ENCODE peak calls at places on chromosome 10, in nine cellular contexts. W is AG04450, L is HCT116, M is A673, Z is endothelial cell of umbilical vein, H is Peyer's patch, R is lower leg skin, S is dorsolateral prefrontal cortex, N is esophagus squamous epithelium. O is an unnamed sample.

GRCh38 chr10:118412132-118412531 is 70.0 kb upstream of the FAM204A start:
- DNase-seq in R (no peak), L (no peak), Z (no peak), W (no peak), H (no peak), M (no peak), S (no peak), N (no peak), O (no peak)

GRCh38 chr10:110210663-110211454 is 3.5 kb downstream of the MXI1 start:
- DNase-seq in W (peak; percentile 94), L (peak; percentile 99), S (peak; percentile 98), R (peak; percentile 97), M (peak; percentile 98), N (peak; percentile 65), Z (peak; percentile 99), H (peak; percentile 99), O (peak; percentile 98)

GRCh38 chr10:6907877-6908530 is 327.9 kb upstream of the PRKCQ start:
- DNase-seq in S (no peak), H (no peak), M (no peak), Z (no peak), L (no peak), N (no peak), W (no peak), R (no peak), O (no peak)

GRCh38 chr10:105800626-105801025 is 1159.5 kb downstream of the SORCS3 start:
- DNase-seq in R (no peak), L (no peak), H (no peak), S (no peak), M (peak; percentile 98), W (no peak), N (no peak), Z (no peak), O (peak; percentile 56)

GRCh38 chr10:28853195-28853594 is 175.9 kb downstream of the BAMBI start:
- DNase-seq in H (no peak), W (no peak), M (no peak), L (no peak), R (no peak), Z (no peak), S (no peak), N (no peak), O (peak; percentile 16)

GRCh38 chr10:105352281-105352680 is 711.2 kb downstream of the SORCS3 start:
- DNase-seq in M (no peak), S (no peak), W (no peak), L (no peak), H (no peak), Z (no peak), R (no peak), N (no peak), O (no peak)

GRCh38 chr10:89759531-89759930 is 58.1 kb downstream of the KIF20B start:
- DNase-seq in R (no peak), M (no peak), S (no peak), N (no peak), Z (no peak), H (no peak), L (no peak), W (no peak), O (no peak)

GRCh38 chr10:15344876-15345285 is 26.2 kb downstream of the FAM171A1 start:
- DNase-seq in Z (peak; percentile 86), M (peak; percentile 87), H (no peak), N (no peak), L (no peak), W (no peak), S (no peak), R (no peak), O (peak; percentile 79)

GRCh38 chr10:133359554-133359971 is 1.7 kb upstream of the FUOM start:
- DNase-seq in S (no peak), H (peak; percentile 87), R (no peak), N (no peak), L (no peak), Z (no peak), W (no peak), M (no peak), O (no peak)

GRCh38 chr10:27745719-27746363 is at the start of gene MKX:
- DNase-seq in W (no peak), R (no peak), M (peak; percentile 53), N (no peak), L (no peak), S (no peak), H (peak; percentile 47), Z (peak; percentile 13), O (peak; percentile 50)

GRCh38 chr10:62744136-62744535 is 60.4 kb upstream of the ADO start:
- DNase-seq in H (no peak), L (no peak), Z (no peak), W (no peak), N (no peak), M (no peak), S (no peak), R (no peak), O (no peak)

GRCh38 chr10:50280049-50280448 is 28.7 kb upstream of the ASAH2 start:
- DNase-seq in S (no peak), Z (no peak), N (no peak), R (no peak), W (no peak), H (no peak), L (no peak), M (no peak), O (no peak)

GRCh38 chr10:50272531-50272930 is 21.2 kb upstream of the ASAH2 start:
- DNase-seq in M (no peak), R (no peak), N (no peak), Z (no peak), W (no peak), S (no peak), H (no peak), L (no peak), O (no peak)

GRCh38 chr10:50279489-50279888 is 28.2 kb upstream of the ASAH2 start:
- DNase-seq in R (no peak), M (no peak), S (no peak), W (no peak), N (no peak), H (no peak), L (no peak), Z (no peak), O (no peak)

GRCh38 chr10:50271564-50272250 is 20.4 kb upstream of the ASAH2 start:
- DNase-seq in Z (no peak), M (no peak), R (no peak), L (no peak), W (no peak), S (no peak), N (no peak), H (no peak), O (no peak)

DNA sequence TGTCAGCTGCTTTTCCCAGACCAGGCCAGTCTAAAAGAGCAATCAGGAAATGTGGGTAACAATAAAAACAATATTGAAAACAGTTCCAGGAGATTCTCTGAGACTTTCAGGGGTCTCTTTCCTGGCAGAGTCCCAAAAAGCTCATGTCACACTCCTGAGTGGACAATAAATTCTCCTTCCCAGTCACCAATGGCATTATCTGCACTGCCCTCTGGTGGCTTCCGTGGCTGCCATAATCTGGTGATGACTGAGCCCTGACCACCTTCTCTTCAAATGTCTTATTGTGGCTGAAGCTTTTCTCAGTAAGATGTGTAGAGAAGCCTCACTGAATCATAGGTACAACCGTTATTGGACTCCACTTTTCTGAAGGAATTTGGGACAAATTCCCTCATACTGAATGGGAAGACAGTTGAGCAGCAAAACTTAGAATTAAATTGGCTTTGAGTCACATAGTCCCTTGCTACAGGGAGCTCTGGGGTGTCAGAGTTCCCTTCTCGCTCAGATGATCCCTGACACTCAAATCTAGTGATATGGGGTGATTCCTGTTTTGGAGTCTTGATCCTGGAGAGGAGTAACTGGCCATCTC is 24.4 kb upstream of the ASAH2 start:
- DNase-seq in W (no peak), S (peak; percentile 60), M (peak; percentile 38), H (peak; percentile 68), R (peak; percentile 27), N (no peak), L (no peak), Z (peak; percentile 39), O (no peak)
- TF ChIP-seq CTCF in W (peak; percentile 46), S (peak; percentile 56), M (peak; percentile 73), H (peak; percentile 64), R (no peak), N (peak; percentile 41), L (peak; percentile 30), Z (peak; percentile 53), O (peak; percentile 65)

DNA sequence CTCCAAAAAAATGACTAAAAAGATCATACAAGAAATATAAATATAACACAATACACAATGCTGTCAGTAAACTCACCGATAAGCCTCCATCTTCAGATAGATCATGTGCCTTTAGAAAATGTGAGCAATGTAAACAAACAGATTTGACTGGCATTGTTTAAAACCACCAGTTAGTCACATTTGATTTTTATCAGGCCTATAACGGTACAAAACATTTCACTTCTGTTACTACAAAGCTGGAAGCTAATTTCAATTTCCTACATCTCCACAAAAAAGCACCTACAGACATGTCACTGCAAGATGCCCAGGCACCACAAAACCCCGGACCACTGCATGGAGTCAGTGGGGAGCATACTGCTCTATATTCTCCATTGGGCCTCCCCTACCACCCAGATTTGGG is 18.9 kb downstream of the SGMS1 start:
- DNase-seq in S (no peak), Z (peak; percentile 78), R (no peak), M (no peak), W (no peak), H (no peak), N (no peak), L (no peak), O (no peak)
- H3K4me3 ChIP-seq in S (no peak overlapping the region), Z (no peak overlapping the region), R (no peak overlapping the region), M (no peak overlapping the region), W (no peak overlapping the region), H (no peak overlapping the region), N (no peak overlapping the region), L (no peak overlapping the region), O (no peak overlapping the region)

DNA sequence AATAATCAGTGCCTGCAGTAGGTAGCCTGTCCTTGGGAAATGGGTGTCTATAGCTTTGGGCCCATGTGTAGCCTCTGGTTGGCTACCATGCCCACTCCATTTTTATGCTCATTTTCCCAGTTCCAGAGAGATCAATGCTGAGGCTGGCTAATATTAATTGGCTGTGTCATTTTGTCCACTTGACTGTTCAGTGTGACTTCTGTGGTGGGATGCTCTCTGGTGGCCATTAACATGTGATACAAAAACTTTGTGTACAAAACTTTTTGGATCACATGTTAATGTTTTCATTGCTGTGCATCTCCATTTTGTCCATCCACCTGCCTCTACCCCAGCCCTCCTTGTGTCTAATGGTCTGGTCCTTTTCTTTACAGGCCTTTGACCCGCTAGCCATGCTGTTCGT is 22.7 kb downstream of the VIM start:
- DNase-seq in N (no peak), M (no peak), L (no peak), Z (peak; percentile 14), S (no peak), R (no peak), W (no peak), H (no peak), O (no peak)
- TF ChIP-seq CTCF in N (no peak), M (peak; percentile 36), L (peak; percentile 26), Z (no peak), S (no peak), R (no peak), W (no peak), H (no peak), O (no peak)

GRCh38 chr10:113650172-113650571 is 13.7 kb downstream of the NRAP start:
- DNase-seq in W (no peak), S (no peak), L (no peak), M (no peak), H (no peak), Z (no peak), N (no peak), R (no peak), O (no peak)
- H3K4me3 ChIP-seq in W (no peak overlapping the region), S (no peak overlapping the region), L (no peak overlapping the region), M (no peak overlapping the region), H (no peak overlapping the region), Z (no peak overlapping the region), N (no peak overlapping the region), R (no peak overlapping the region), O (no peak overlapping the region)

GRCh38 chr10:22977751-22978150 is 49.9 kb downstream of the ARMC3 start:
- DNase-seq in W (no peak), M (no peak), S (no peak), R (no peak), H (no peak), L (no peak), Z (no peak), N (no peak), O (no peak)
- TF ChIP-seq CTCF in W (no peak), M (no peak), S (peak; percentile 27), R (no peak), H (no peak), L (no peak), Z (no peak), N (no peak), O (no peak)

O was measured in astrocyte of the spinal cord.